ENCODE peak calls at places on chromosomes 11 and 22, in four cellular contexts. V is IMR-90, L is OCI-LY7, O is T-helper 9 cell. T is an unnamed sample.

GRCh38 chr11:128884703-128885338 is 6.3 kb upstream of the KCNJ5 start:
- DNase-seq in O (peak), L (peak), V (peak), T (peak)

GRCh38 chr22:39954584-39955055 is 5.6 kb upstream of the TMA7B start:
- DNase-seq in O (no peak), L (no peak), V (peak), T (no peak)

GRCh38 chr22:38971202-38971601 is 10.9 kb upstream of the APOBEC3B start:
- DNase-seq in O (no peak), V (no peak), L (no peak), T (no peak)

GRCh38 chr11:75311858-75312288 is 39.6 kb downstream of the ARRB1 start:
- DNase-seq in O (no peak), V (peak), L (no peak), T (no peak)

GRCh38 chr11:36456136-36456535 is 53.9 kb downstream of the TRAF6 start:
- DNase-seq in L (no peak), V (no peak), O (no peak), T (no peak)

GRCh38 chr11:6319879-6320410 is 356 bp downstream of the CAVIN3 start:
- DNase-seq in O (no peak), L (no peak), V (peak), T (peak)

GRCh38 chr22:16955678-16956210 is 52.3 kb downstream of the GAB4 start:
- DNase-seq in O (no peak), L (no peak), V (no peak), T (no peak)

GRCh38 chr11:22928207-22928917 is 68.1 kb upstream of the CCDC179 start:
- DNase-seq in V (no peak), L (no peak), O (no peak), T (no peak)

GRCh38 chr11:31826530-31827438 is 15.7 kb upstream of the PAX6 start:
- DNase-seq in L (no peak), V (no peak), O (no peak), T (no peak)

GRCh38 chr11:12224537-12224893 is 114.1 kb downstream of the MICAL2 start:
- DNase-seq in V (peak), O (peak), L (no peak), T (peak)

GRCh38 chr11:107102692-107103463 is 84.6 kb upstream of the GUCY1A2 start:
- DNase-seq in L (no peak), V (no peak), O (no peak), T (no peak)

GRCh38 chr11:10395196-10395897 is 59.7 kb upstream of the AMPD3 start:
- DNase-seq in L (no peak), V (peak), O (no peak), T (no peak)

GRCh38 chr22:45112136-45112879 is 51.4 kb upstream of the NUP50 start:
- DNase-seq in O (no peak), L (no peak), V (peak), T (no peak)

GRCh38 chr11:19498986-19499669 is 213.5 kb upstream of the NAV2 start:
- DNase-seq in V (peak), L (no peak), O (no peak), T (no peak)

GRCh38 chr22:20155330-20156041 is 4.6 kb upstream of the CCDC188 start:
- DNase-seq in O (no peak), V (no peak), L (no peak), T (no peak)

GRCh38 chr11:69119170-69119569 is 36.6 kb upstream of the SMIM38 start:
- DNase-seq in L (no peak), V (no peak), O (no peak), T (no peak)

GRCh38 chr11:65034423-65034822 is 6.6 kb upstream of the SAC3D1 start:
- DNase-seq in V (no peak), O (no peak), L (no peak), T (no peak)

GRCh38 chr22:33919591-33920501 is at the start of gene LARGE1:
- DNase-seq in O (no peak), V (peak), L (peak), T (no peak)

GRCh38 chr11:11442791-11443190 is 89.7 kb upstream of the CSNK2A3 start:
- DNase-seq in O (no peak), V (no peak), L (no peak), T (no peak)

GRCh38 chr11:121936781-121937447 is 179.1 kb downstream of the BLID start:
- DNase-seq in O (no peak), L (no peak), V (peak), T (no peak)

GRCh38 chr11:130452171-130452570 is 3.7 kb downstream of the ADAMTS15 start:
- DNase-seq in L (no peak), O (no peak), V (no peak), T (no peak)

GRCh38 chr22:37187891-37188761 is at the start of gene C1QTNF6:
- DNase-seq in O (no peak), V (peak), L (no peak), T (no peak)

GRCh38 chr11:130720232-130720787 is 196.0 kb downstream of the SNX19 start:
- DNase-seq in V (no peak), L (no peak), O (no peak), T (no peak)

GRCh38 chr11:18285841-18286240 is 19.8 kb downstream of the SAA1 start:
- DNase-seq in L (no peak), V (peak), O (no peak), T (no peak)

GRCh38 chr11:113339909-113340569 is 25.7 kb downstream of the TTC12 start:
- DNase-seq in L (no peak), O (no peak), V (peak), T (no peak)

GRCh38 chr11:118634435-118635236 is 27.2 kb downstream of the PHLDB1 start:
- DNase-seq in O (no peak), L (no peak), V (peak), T (no peak)

GRCh38 chr11:60111793-60112192 is 23.3 kb downstream of the MS4A2 start:
- DNase-seq in O (no peak), L (no peak), V (no peak), T (no peak)

GRCh38 chr11:45670386-45671135 is 5.1 kb upstream of the CHST1 start:
- DNase-seq in O (no peak), L (no peak), V (no peak), T (no peak)

GRCh38 chr11:46247664-46248063 is 29.8 kb upstream of the CREB3L1 start:
- DNase-seq in O (peak), V (peak), L (peak), T (no peak)

GRCh38 chr11:70064726-70065317 is 13.3 kb upstream of the ANO1 start:
- DNase-seq in V (no peak), O (no peak), L (no peak), T (no peak)

GRCh38 chr11:1858154-1858553 is 5.3 kb downstream of the LSP1 start:
- DNase-seq in O (no peak), V (no peak), L (no peak), T (no peak)

GRCh38 chr11:12831471-12832202 is 157.4 kb downstream of the TEAD1 start:
- DNase-seq in V (peak), L (no peak), O (no peak), T (no peak)

GRCh38 chr11:125062931-125063428 is at the start of gene SLC37A2:
- DNase-seq in V (peak), O (no peak), L (peak), T (no peak)

GRCh38 chr22:45897736-45898135 is 79.2 kb downstream of the WNT7B start:
- DNase-seq in V (no peak), O (no peak), L (no peak), T (no peak)

GRCh38 chr11:70270877-70271634 is 566 bp downstream of the PPFIA1 start:
- DNase-seq in O (peak), V (peak), L (peak), T (peak)

GRCh38 chr11:79098096-79098495 is 342.7 kb downstream of the TENM4 start:
- DNase-seq in L (no peak), V (no peak), O (no peak), T (no peak)

GRCh38 chr11:75281469-75282095 is 41.0 kb downstream of the TPBGL start:
- DNase-seq in V (no peak), L (no peak), O (no peak), T (no peak)

GRCh38 chr22:22156716-22157499 is 87.7 kb upstream of the VPREB1 start:
- DNase-seq in O (peak), L (peak), V (peak), T (no peak)

GRCh38 chr11:77879218-77879617 is 58.3 kb downstream of the AAMDC start:
- DNase-seq in L (peak), V (peak), O (no peak), T (no peak)

T was measured in T-helper 17 cell.